ENCODE peak calls at places on chromosomes 11 and 22, in four cellular contexts. K is A549, G is GM12878, F is HepG2. X is an unnamed sample.

GRCh38 chr11:12973529-12974181 is 35.5 kb upstream of the RASSF10 start:
- DNase-seq in K (no peak), G (no peak), F (no peak), X (no peak)

GRCh38 chr11:1862588-1863351 is 9.9 kb downstream of the LSP1 start:
- DNase-seq in K (peak; percentile 48), G (no peak), F (no peak), X (no peak)

GRCh38 chr22:39501644-39502108 is 414 bp upstream of the MIEF1 start:
- DNase-seq in K (no peak), G (no peak), F (no peak), X (no peak)

GRCh38 chr22:50673231-50674126 is 856 bp downstream of the SHANK3 start:
- DNase-seq in K (no peak), G (no peak), F (no peak), X (peak; percentile 24)

GRCh38 chr11:64115751-64116522 is 50.0 kb downstream of the MACROD1 start:
- DNase-seq in K (no peak), G (no peak), F (no peak), X (no peak)

GRCh38 chr11:19819148-19819547 is 106.5 kb downstream of the NAV2 start:
- DNase-seq in K (no peak), G (no peak), F (no peak), X (no peak)

GRCh38 chr22:42316988-42317387 is 46.5 kb upstream of the TCF20 start:
- DNase-seq in K (no peak), G (no peak), F (no peak), X (peak; percentile 36)

GRCh38 chr11:2521681-2522630 is 77.1 kb downstream of the KCNQ1 start:
- DNase-seq in K (no peak), G (no peak), F (no peak), X (no peak)

GRCh38 chr11:84408946-84409411 is 1122.8 kb upstream of the CCDC90B start:
- DNase-seq in K (no peak), G (no peak), F (no peak), X (no peak)

GRCh38 chr22:35842954-35843353 is 125.3 kb downstream of the APOL5 start:
- DNase-seq in K (peak; percentile 73), G (no peak), F (peak; percentile 61), X (peak; percentile 28)

GRCh38 chr11:2551131-2551530 is 106.3 kb downstream of the KCNQ1 start:
- DNase-seq in K (no peak), G (no peak), F (no peak), X (no peak)

GRCh38 chr11:85810871-85811611 is at the start of gene SYTL2:
- DNase-seq in K (peak; percentile 58), G (no peak), F (peak; percentile 6), X (peak; percentile 57)

GRCh38 chr11:46676436-46677158 is 23.8 kb downstream of the ARHGAP1 start:
- DNase-seq in K (no peak), G (no peak), F (no peak), X (no peak)

GRCh38 chr11:67376022-67376386 is 2.6 kb upstream of the CLCF1 start:
- DNase-seq in K (no peak), G (no peak), F (no peak), X (no peak)
- TF ChIP-seq ESRRA in K (no peak), G (no peak), F (no peak), X (no peak)

GRCh38 chr11:11378184-11378940 is 25.3 kb upstream of the CSNK2A3 start:
- DNase-seq in K (no peak), G (no peak), F (no peak), X (no peak)
- H3K27ac ChIP-seq in K (no peak overlapping the region), G (no peak overlapping the region), F (no peak overlapping the region), X (no peak overlapping the region)

GRCh38 chr11:65419460-65419772 is 3.2 kb upstream of the NEAT1 start:
- DNase-seq in K (no peak), G (no peak), F (no peak), X (no peak)
- TF ChIP-seq ESRRA in K (no peak), G (no peak), F (no peak), X (no peak)

DNA sequence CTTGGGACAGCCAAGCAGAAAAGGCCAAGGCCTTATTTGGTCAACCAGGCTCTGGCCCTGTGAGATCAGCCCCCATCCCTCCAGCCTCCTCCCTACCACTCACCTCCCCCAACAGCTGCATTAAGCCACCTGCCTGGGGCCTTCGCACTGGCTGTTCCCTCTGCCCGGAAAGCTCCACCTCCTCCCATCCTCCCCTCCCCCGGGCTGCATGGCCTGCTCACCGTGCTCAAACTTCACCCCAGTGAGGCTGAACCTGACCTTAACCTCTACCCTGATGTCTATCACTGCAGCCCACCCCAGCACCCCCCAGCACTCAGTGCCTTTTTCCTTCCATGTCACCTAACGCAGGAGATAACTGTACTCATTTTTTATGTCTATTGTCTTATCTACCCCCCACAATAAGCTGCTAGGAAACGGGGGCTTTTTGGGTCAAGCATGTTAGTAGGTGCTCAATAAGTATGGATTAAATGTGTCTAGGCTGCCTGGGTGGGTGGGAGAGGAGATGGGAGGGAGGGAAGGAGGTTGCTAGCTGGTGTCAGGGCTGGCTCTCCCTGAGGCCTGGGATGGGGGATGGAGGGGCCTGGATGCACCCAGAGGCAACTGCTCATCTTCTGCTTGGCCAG is 912 bp downstream of the PTPRCAP start:
- DNase-seq in K (no peak), G (peak; percentile 75), F (no peak), X (peak; percentile 56)
- H3K27ac ChIP-seq in K (no peak overlapping the region), G (peak overlapping the region; percentile 99), F (no peak overlapping the region), X (peak overlapping the region; percentile 86)

GRCh38 chr11:102940714-102941588 is 14.6 kb downstream of the MMP13 start:
- DNase-seq in K (peak; percentile 59), G (peak; percentile 37), F (peak; percentile 56), X (peak; percentile 63)
- TF ChIP-seq ESRRA in K (no peak), G (no peak), F (no peak), X (no peak)

X was measured in K562.